ENCODE peak calls at places on chromosome X, in nine cellular contexts. One of them, this sample, is unnamed.

GRCh38 chrX:145506225-145506624 is 258.9 kb downstream of the SPANXN1 start:
- DNase-seq in OCI-LY7: no peak
- DNase-seq in sigmoid colon: no peak
- DNase-seq in Peyer's patch: no peak
- DNase-seq in PC-3: peak; percentile 41
- DNase-seq in tibial artery: no peak
- DNase-seq in NT2/D1: no peak
- DNase-seq in body of pancreas: no peak
- DNase-seq in testis: no peak
- DNase-seq in this sample: no peak

GRCh38 chrX:129940721-129941120 is 34.8 kb downstream of the UTP14A start:
- DNase-seq in PC-3: no peak
- DNase-seq in Peyer's patch: no peak
- DNase-seq in tibial artery: no peak
- DNase-seq in testis: no peak
- DNase-seq in NT2/D1: no peak
- DNase-seq in sigmoid colon: no peak
- DNase-seq in OCI-LY7: no peak
- DNase-seq in body of pancreas: no peak
- DNase-seq in this sample: no peak

GRCh38 chrX:67543818-67544217 is at the start of gene AR:
- DNase-seq in body of pancreas: peak; percentile 62
- DNase-seq in testis: peak; percentile 87
- DNase-seq in Peyer's patch: no peak
- DNase-seq in tibial artery: peak; percentile 78
- DNase-seq in NT2/D1: peak; percentile 56
- DNase-seq in sigmoid colon: peak; percentile 83
- DNase-seq in PC-3: no peak
- DNase-seq in OCI-LY7: no peak
- DNase-seq in this sample: peak; percentile 67

GRCh38 chrX:24515447-24515846 is 50.4 kb downstream of the PDK3 start:
- DNase-seq in Peyer's patch: no peak
- DNase-seq in PC-3: no peak
- DNase-seq in sigmoid colon: no peak
- DNase-seq in OCI-LY7: no peak
- DNase-seq in body of pancreas: no peak
- DNase-seq in NT2/D1: no peak
- DNase-seq in tibial artery: no peak
- DNase-seq in testis: peak; percentile 36
- DNase-seq in this sample: no peak

GRCh38 chrX:129650183-129650689 is 4.5 kb downstream of the APLN start:
- DNase-seq in Peyer's patch: no peak
- DNase-seq in sigmoid colon: no peak
- DNase-seq in NT2/D1: no peak
- DNase-seq in body of pancreas: no peak
- DNase-seq in tibial artery: no peak
- DNase-seq in PC-3: no peak
- DNase-seq in OCI-LY7: no peak
- DNase-seq in testis: no peak
- DNase-seq in this sample: no peak

GRCh38 chrX:72621163-72621562 is 48.5 kb upstream of the HDAC8 start:
- DNase-seq in tibial artery: no peak
- DNase-seq in OCI-LY7: no peak
- DNase-seq in PC-3: peak; percentile 60
- DNase-seq in NT2/D1: no peak
- DNase-seq in body of pancreas: no peak
- DNase-seq in sigmoid colon: no peak
- DNase-seq in testis: no peak
- DNase-seq in Peyer's patch: no peak
- DNase-seq in this sample: no peak

GRCh38 chrX:50097121-50097520 is 103.7 kb downstream of the AKAP4 start:
- DNase-seq in sigmoid colon: no peak
- DNase-seq in tibial artery: no peak
- DNase-seq in PC-3: no peak
- DNase-seq in NT2/D1: no peak
- DNase-seq in OCI-LY7: no peak
- DNase-seq in Peyer's patch: no peak
- DNase-seq in testis: no peak
- DNase-seq in body of pancreas: no peak
- DNase-seq in this sample: no peak

GRCh38 chrX:41739871-41740270 is 15.9 kb downstream of the GPR82 start:
- DNase-seq in body of pancreas: no peak
- DNase-seq in Peyer's patch: no peak
- DNase-seq in NT2/D1: no peak
- DNase-seq in tibial artery: no peak
- DNase-seq in OCI-LY7: no peak
- DNase-seq in sigmoid colon: no peak
- DNase-seq in testis: no peak
- DNase-seq in PC-3: no peak
- DNase-seq in this sample: no peak

GRCh38 chrX:17547658-17548057 is 172.7 kb downstream of the NHS start:
- DNase-seq in sigmoid colon: peak; percentile 78
- DNase-seq in NT2/D1: no peak
- DNase-seq in testis: peak; percentile 64
- DNase-seq in Peyer's patch: no peak
- DNase-seq in body of pancreas: peak; percentile 92
- DNase-seq in OCI-LY7: no peak
- DNase-seq in PC-3: peak; percentile 90
- DNase-seq in tibial artery: peak; percentile 25
- DNase-seq in this sample: peak; percentile 56

GRCh38 chrX:72308566-72309296 is 3.0 kb upstream of the CITED1 start:
- DNase-seq in PC-3: peak; percentile 71
- DNase-seq in OCI-LY7: no peak
- DNase-seq in body of pancreas: peak; percentile 79
- DNase-seq in tibial artery: peak; percentile 40
- DNase-seq in testis: peak; percentile 83
- DNase-seq in NT2/D1: peak; percentile 72
- DNase-seq in sigmoid colon: peak; percentile 79
- DNase-seq in Peyer's patch: peak; percentile 23
- DNase-seq in this sample: peak; percentile 52

GRCh38 chrX:105460366-105460765 is 239.9 kb upstream of the TEX13A start:
- DNase-seq in PC-3: peak; percentile 30
- DNase-seq in testis: no peak
- DNase-seq in sigmoid colon: no peak
- DNase-seq in OCI-LY7: no peak
- DNase-seq in NT2/D1: no peak
- DNase-seq in Peyer's patch: no peak
- DNase-seq in body of pancreas: no peak
- DNase-seq in tibial artery: no peak
- DNase-seq in this sample: no peak

GRCh38 chrX:2707334-2707760 is 16.3 kb downstream of the CD99 start:
- DNase-seq in Peyer's patch: peak; percentile 92
- DNase-seq in tibial artery: peak; percentile 81
- DNase-seq in PC-3: peak; percentile 94
- DNase-seq in OCI-LY7: peak; percentile 97
- DNase-seq in sigmoid colon: peak; percentile 76
- DNase-seq in NT2/D1: peak; percentile 61
- DNase-seq in body of pancreas: peak; percentile 49
- DNase-seq in testis: peak; percentile 65
- DNase-seq in this sample: peak; percentile 61

GRCh38 chrX:2708016-2708415 is 16.9 kb downstream of the CD99 start:
- DNase-seq in PC-3: peak; percentile 13
- DNase-seq in Peyer's patch: no peak
- DNase-seq in OCI-LY7: peak; percentile 55
- DNase-seq in NT2/D1: no peak
- DNase-seq in sigmoid colon: no peak
- DNase-seq in tibial artery: no peak
- DNase-seq in testis: no peak
- DNase-seq in body of pancreas: no peak
- DNase-seq in this sample: no peak

GRCh38 chrX:2703991-2704369 is 12.9 kb downstream of the CD99 start:
- DNase-seq in tibial artery: peak; percentile 62
- DNase-seq in NT2/D1: no peak
- DNase-seq in sigmoid colon: no peak
- DNase-seq in OCI-LY7: no peak
- DNase-seq in PC-3: no peak
- DNase-seq in body of pancreas: no peak
- DNase-seq in testis: peak; percentile 74
- DNase-seq in Peyer's patch: no peak
- DNase-seq in this sample: no peak

GRCh38 chrX:2705036-2705435 is 13.9 kb downstream of the CD99 start:
- DNase-seq in Peyer's patch: no peak
- DNase-seq in NT2/D1: no peak
- DNase-seq in tibial artery: peak; percentile 59
- DNase-seq in testis: peak; percentile 61
- DNase-seq in OCI-LY7: no peak
- DNase-seq in PC-3: no peak
- DNase-seq in body of pancreas: peak; percentile 36
- DNase-seq in sigmoid colon: no peak
- DNase-seq in this sample: no peak

DNA sequence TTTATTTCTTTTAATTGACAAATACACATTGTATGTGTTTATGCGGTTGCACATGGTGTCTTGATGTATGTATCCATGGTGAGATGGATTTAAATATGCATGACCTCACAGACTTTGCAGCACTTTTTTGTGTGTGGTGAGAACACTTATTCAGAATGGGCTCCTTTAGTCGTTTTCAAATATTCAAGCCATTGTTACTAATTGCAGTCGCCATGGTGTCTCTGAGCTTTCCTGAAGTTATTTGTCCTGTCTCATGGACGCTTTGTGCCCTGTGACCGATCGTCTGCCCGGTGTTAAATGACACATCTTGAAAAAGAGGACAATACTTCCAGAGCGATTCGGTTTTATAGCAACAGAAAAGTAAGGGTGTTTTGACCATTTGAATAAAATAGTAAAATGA is 14.4 kb downstream of the CD99 start:
- DNase-seq in body of pancreas: no peak
- DNase-seq in testis: no peak
- DNase-seq in OCI-LY7: no peak
- DNase-seq in sigmoid colon: no peak
- DNase-seq in tibial artery: no peak
- DNase-seq in NT2/D1: no peak
- DNase-seq in PC-3: no peak
- DNase-seq in Peyer's patch: no peak
- DNase-seq in this sample: no peak
- H3K4me1 ChIP-seq in body of pancreas: peaks cover 66% of the 10 kb centered on the region
- H3K4me1 ChIP-seq in testis: peaks cover 84% of the 10 kb centered on the region
- H3K4me1 ChIP-seq in OCI-LY7: peaks cover 80% of the 10 kb centered on the region
- H3K4me1 ChIP-seq in sigmoid colon: peaks cover 100% of the 10 kb centered on the region
- H3K4me1 ChIP-seq in tibial artery: peaks cover 48% of the 10 kb centered on the region
- H3K4me1 ChIP-seq in NT2/D1: peaks cover 12% of the 10 kb centered on the region
- H3K4me1 ChIP-seq in PC-3: peaks cover 39% of the 10 kb centered on the region
- H3K4me1 ChIP-seq in Peyer's patch: peaks cover 3% of the 10 kb centered on the region
- H3K4me1 ChIP-seq in this sample: peaks cover 22% of the 10 kb centered on the region

GRCh38 chrX:150508461-150509367 is 59.7 kb upstream of the MTM1 start:
- DNase-seq in OCI-LY7: no peak
- DNase-seq in NT2/D1: no peak
- DNase-seq in tibial artery: peak; percentile 77
- DNase-seq in body of pancreas: peak; percentile 83
- DNase-seq in PC-3: no peak
- DNase-seq in sigmoid colon: peak; percentile 87
- DNase-seq in testis: peak; percentile 82
- DNase-seq in Peyer's patch: no peak
- DNase-seq in this sample: no peak
- H3K4me1 ChIP-seq in OCI-LY7: no peaks in the 10 kb centered on the region
- H3K4me1 ChIP-seq in NT2/D1: peaks cover 6% of the 10 kb centered on the region
- H3K4me1 ChIP-seq in tibial artery: peaks cover 20% of the 10 kb centered on the region
- H3K4me1 ChIP-seq in body of pancreas: peaks cover 65% of the 10 kb centered on the region
- H3K4me1 ChIP-seq in PC-3: peaks cover 14% of the 10 kb centered on the region
- H3K4me1 ChIP-seq in sigmoid colon: peaks cover 9% of the 10 kb centered on the region
- H3K4me1 ChIP-seq in testis: peaks cover 47% of the 10 kb centered on the region
- H3K4me1 ChIP-seq in Peyer's patch: no peaks in the 10 kb centered on the region
- H3K4me1 ChIP-seq in this sample: no peaks in the 10 kb centered on the region

GRCh38 chrX:31633349-31633748 is 561.5 kb upstream of the FTHL17 start:
- DNase-seq in Peyer's patch: no peak
- DNase-seq in sigmoid colon: no peak
- DNase-seq in body of pancreas: no peak
- DNase-seq in PC-3: no peak
- DNase-seq in tibial artery: no peak
- DNase-seq in NT2/D1: no peak
- DNase-seq in testis: no peak
- DNase-seq in OCI-LY7: no peak
- DNase-seq in this sample: no peak

DNA sequence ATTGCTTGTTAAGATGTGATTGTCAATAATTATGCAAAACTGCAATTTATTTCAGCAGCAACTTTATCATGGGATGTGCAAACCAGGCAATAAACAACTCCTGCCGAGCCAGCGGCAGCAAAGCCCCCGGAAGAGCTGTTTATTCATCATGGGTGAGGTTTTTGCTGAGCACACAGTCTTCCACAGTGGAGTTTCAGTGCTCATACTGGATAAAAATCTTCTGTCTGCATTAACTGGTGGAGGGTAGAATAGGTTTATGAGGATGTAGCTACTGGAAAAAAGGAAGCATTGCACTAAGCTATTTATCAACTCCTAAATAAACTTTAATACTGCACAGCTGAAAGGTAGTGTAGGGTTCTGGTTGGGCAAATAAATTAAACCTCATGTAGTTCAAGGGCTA is 557.4 kb upstream of the FTHL17 start:
- DNase-seq in OCI-LY7: no peak
- DNase-seq in testis: no peak
- DNase-seq in NT2/D1: no peak
- DNase-seq in sigmoid colon: no peak
- DNase-seq in tibial artery: no peak
- DNase-seq in body of pancreas: no peak
- DNase-seq in PC-3: no peak
- DNase-seq in Peyer's patch: no peak
- DNase-seq in this sample: no peak
- H3K4me1 ChIP-seq in OCI-LY7: no peaks in the 10 kb centered on the region
- H3K4me1 ChIP-seq in testis: no peaks in the 10 kb centered on the region
- H3K4me1 ChIP-seq in NT2/D1: no peaks in the 10 kb centered on the region
- H3K4me1 ChIP-seq in sigmoid colon: no peaks in the 10 kb centered on the region
- H3K4me1 ChIP-seq in tibial artery: no peaks in the 10 kb centered on the region
- H3K4me1 ChIP-seq in body of pancreas: no peaks in the 10 kb centered on the region
- H3K4me1 ChIP-seq in PC-3: no peaks in the 10 kb centered on the region
- H3K4me1 ChIP-seq in Peyer's patch: peaks cover 5% of the 10 kb centered on the region
- H3K4me1 ChIP-seq in this sample: no peaks in the 10 kb centered on the region

GRCh38 chrX:487836-488235 is 101.1 kb upstream of the PPP2R3B start:
- DNase-seq in NT2/D1: no peak
- DNase-seq in Peyer's patch: no peak
- DNase-seq in body of pancreas: no peak
- DNase-seq in OCI-LY7: no peak
- DNase-seq in PC-3: no peak
- DNase-seq in testis: no peak
- DNase-seq in tibial artery: no peak
- DNase-seq in sigmoid colon: no peak
- DNase-seq in this sample: no peak

GRCh38 chrX:489805-490204 is 103.1 kb upstream of the PPP2R3B start:
- DNase-seq in tibial artery: no peak
- DNase-seq in body of pancreas: no peak
- DNase-seq in testis: no peak
- DNase-seq in NT2/D1: no peak
- DNase-seq in sigmoid colon: no peak
- DNase-seq in PC-3: no peak
- DNase-seq in Peyer's patch: no peak
- DNase-seq in OCI-LY7: no peak
- DNase-seq in this sample: no peak

GRCh38 chrX:482702-483203 is 96.0 kb upstream of the PPP2R3B start:
- DNase-seq in NT2/D1: no peak
- DNase-seq in tibial artery: no peak
- DNase-seq in sigmoid colon: no peak
- DNase-seq in testis: no peak
- DNase-seq in OCI-LY7: no peak
- DNase-seq in Peyer's patch: no peak
- DNase-seq in PC-3: no peak
- DNase-seq in body of pancreas: no peak
- DNase-seq in this sample: no peak

GRCh38 chrX:485368-485767 is 98.7 kb upstream of the PPP2R3B start:
- DNase-seq in testis: no peak
- DNase-seq in NT2/D1: no peak
- DNase-seq in OCI-LY7: no peak
- DNase-seq in tibial artery: no peak
- DNase-seq in body of pancreas: no peak
- DNase-seq in Peyer's patch: no peak
- DNase-seq in sigmoid colon: no peak
- DNase-seq in PC-3: no peak
- DNase-seq in this sample: no peak

GRCh38 chrX:486325-486724 is 99.6 kb upstream of the PPP2R3B start:
- DNase-seq in NT2/D1: no peak
- DNase-seq in sigmoid colon: no peak
- DNase-seq in testis: no peak
- DNase-seq in Peyer's patch: no peak
- DNase-seq in tibial artery: no peak
- DNase-seq in PC-3: no peak
- DNase-seq in body of pancreas: no peak
- DNase-seq in OCI-LY7: no peak
- DNase-seq in this sample: no peak
- H3K4me1 ChIP-seq in NT2/D1: no peaks in the 10 kb centered on the region
- H3K4me1 ChIP-seq in sigmoid colon: no peaks in the 10 kb centered on the region
- H3K4me1 ChIP-seq in testis: no peaks in the 10 kb centered on the region
- H3K4me1 ChIP-seq in Peyer's patch: no peaks in the 10 kb centered on the region
- H3K4me1 ChIP-seq in tibial artery: no peaks in the 10 kb centered on the region
- H3K4me1 ChIP-seq in PC-3: no peaks in the 10 kb centered on the region
- H3K4me1 ChIP-seq in body of pancreas: no peaks in the 10 kb centered on the region
- H3K4me1 ChIP-seq in OCI-LY7: no peaks in the 10 kb centered on the region
- H3K4me1 ChIP-seq in this sample: no peaks in the 10 kb centered on the region

This sample was measured in left lung.